ENCODE peak calls at places on chromosomes 6 and 20, in nine cellular contexts. P is NCI-H1436 treated with DMSO at 0.1 percent for 48 hours; B is D341Med; V is frontal cortex; D is stimulated activated CD8-positive, alpha-beta memory T cell treated with anti-CD3 and anti-CD28 coated beads, Interleukin-15, amount 100 ng/mL, for 24 hours; C is Caki2; Y is B cell; M is T-helper 1 cell; A is glutamatergic neuron. G is an unnamed sample.

GRCh38 chr6:106557837-106558236 is 71.5 kb downstream of the RTN4IP1 start:
- DNase-seq in V (no peak), C (no peak), A (no peak), P (no peak), B (no peak), M (no peak), Y (no peak), D (no peak), G (no peak)

GRCh38 chr6:9921366-9921765 is 493.5 kb downstream of the TFAP2A start:
- DNase-seq in M (no peak), C (no peak), Y (no peak), B (no peak), V (no peak), A (no peak), D (no peak), P (no peak), G (no peak)

GRCh38 chr6:44309092-44309491 is 4.1 kb downstream of the AARS2 start:
- DNase-seq in V (no peak), A (no peak), C (no peak), M (no peak), D (no peak), Y (no peak), P (no peak), B (no peak), G (no peak)

GRCh38 chr6:82861121-82861520 is 204.5 kb downstream of the UBE3D start:
- DNase-seq in C (no peak), P (no peak), M (no peak), Y (no peak), D (no peak), B (no peak), A (no peak), V (no peak), G (no peak)

GRCh38 chr20:51941503-51941902 is 139.2 kb upstream of the SALL4 start:
- DNase-seq in P (no peak), M (no peak), C (no peak), D (no peak), A (no peak), Y (no peak), V (no peak), B (no peak), G (no peak)

GRCh38 chr6:56954389-56955170 is at the start of gene BEND6:
- DNase-seq in Y (peak), C (peak), A (peak), B (peak), M (peak), V (peak), D (no peak), P (no peak), G (peak)

GRCh38 chr20:62929051-62929538 is 2.8 kb upstream of the DIDO1 start:
- DNase-seq in C (peak), M (peak), P (no peak), B (peak), A (peak), V (peak), Y (peak), D (no peak), G (no peak)

GRCh38 chr20:60372282-60372681 is 414.1 kb downstream of the CDH26 start:
- DNase-seq in C (no peak), V (no peak), P (no peak), M (no peak), D (no peak), B (no peak), Y (no peak), A (no peak), G (no peak)

GRCh38 chr6:123118811-123119210 is 122.8 kb downstream of the CLVS2 start:
- DNase-seq in M (no peak), Y (no peak), D (no peak), B (no peak), A (no peak), V (no peak), C (peak), P (no peak), G (no peak)

G was measured in GM18507.